ENCODE peak calls at places on chromosomes 6 and 20, in eight cellular contexts. K, H, O, Y, X, I, G and S are unnamed samples. For H3K4me1, the result is how much of the 10 kb centered on the place peaks cover.

GRCh38 chr6:84772428-84773132 is 8.2 kb upstream of the TBX18 start:
- DNase-seq in K (no peak), H (no peak), O (no peak), Y (no peak), X (no peak), I (peak), G (no peak), S (no peak)

GRCh38 chr20:6651561-6651960 is 115.9 kb upstream of the BMP2 start:
- DNase-seq in K (no peak), H (no peak), O (no peak), Y (no peak), X (no peak), I (no peak), G (no peak), S (no peak)

GRCh38 chr6:5315883-5316282 is 54.6 kb downstream of the FARS2 start:
- DNase-seq in K (no peak), H (peak), O (no peak), Y (no peak), X (no peak), I (no peak), G (no peak), S (no peak)

GRCh38 chr20:13263451-13263850 is 42.4 kb downstream of the ISM1 start:
- DNase-seq in K (no peak), H (no peak), O (no peak), Y (no peak), X (no peak), I (no peak), G (no peak), S (no peak)

GRCh38 chr6:44043036-44043478 is 84.2 kb downstream of the MRPL14 start:
- DNase-seq in K (no peak), H (peak), O (no peak), Y (no peak), X (peak), I (peak), G (no peak), S (no peak)

GRCh38 chr6:151388997-151389639 is 2.2 kb downstream of the ZBTB2 start:
- DNase-seq in K (no peak), H (no peak), O (no peak), Y (no peak), X (no peak), I (no peak), G (no peak), S (no peak)

GRCh38 chr6:154252676-154253075 is 103.9 kb downstream of the IPCEF1 start:
- DNase-seq in K (no peak), H (no peak), O (no peak), Y (no peak), X (no peak), I (no peak), G (no peak), S (no peak)

GRCh38 chr6:149474108-149474935 is 10.5 kb downstream of the ZC3H12D start:
- DNase-seq in K (no peak), H (no peak), O (no peak), Y (no peak), X (no peak), I (no peak), G (no peak), S (no peak)

GRCh38 chr20:41242352-41242751 is 75.2 kb downstream of the ZHX3 start:
- DNase-seq in K (no peak), H (no peak), O (no peak), Y (no peak), X (no peak), I (no peak), G (no peak), S (no peak)

GRCh38 chr6:100880149-100880900 is 804 bp downstream of the ASCC3 start:
- DNase-seq in K (no peak), H (peak), O (no peak), Y (no peak), X (no peak), I (peak), G (no peak), S (no peak)

GRCh38 chr6:27126815-27127537 is 120.5 kb upstream of the PRSS16 start:
- DNase-seq in K (peak), H (peak), O (peak), Y (peak), X (peak), I (peak), G (peak), S (peak)

GRCh38 chr20:36855241-36855657 is 20.7 kb upstream of the TLDC2 start:
- DNase-seq in K (no peak), H (no peak), O (no peak), Y (no peak), X (no peak), I (no peak), G (no peak), S (no peak)

GRCh38 chr20:1401431-1401907 is 8.6 kb upstream of the FKBP1A start:
- DNase-seq in K (no peak), H (no peak), O (no peak), Y (no peak), X (no peak), I (no peak), G (peak), S (no peak)

GRCh38 chr6:33949877-33950831 is 146.4 kb upstream of the MLN start:
- DNase-seq in K (no peak), H (no peak), O (no peak), Y (no peak), X (no peak), I (no peak), G (no peak), S (no peak)

GRCh38 chr6:105569706-105570105 is 166.8 kb upstream of the PREP start:
- DNase-seq in K (no peak), H (no peak), O (no peak), Y (no peak), X (no peak), I (peak), G (no peak), S (no peak)

GRCh38 chr20:25360631-25361286 is 29.9 kb downstream of the ABHD12 start:
- DNase-seq in K (no peak), H (peak), O (no peak), Y (no peak), X (no peak), I (peak), G (no peak), S (peak)
- TF ChIP-seq POLR2A in K (no peak), H (no peak), O (no peak), Y (no peak), X (no peak), I (no peak), G (no peak), S (no peak)

DNA sequence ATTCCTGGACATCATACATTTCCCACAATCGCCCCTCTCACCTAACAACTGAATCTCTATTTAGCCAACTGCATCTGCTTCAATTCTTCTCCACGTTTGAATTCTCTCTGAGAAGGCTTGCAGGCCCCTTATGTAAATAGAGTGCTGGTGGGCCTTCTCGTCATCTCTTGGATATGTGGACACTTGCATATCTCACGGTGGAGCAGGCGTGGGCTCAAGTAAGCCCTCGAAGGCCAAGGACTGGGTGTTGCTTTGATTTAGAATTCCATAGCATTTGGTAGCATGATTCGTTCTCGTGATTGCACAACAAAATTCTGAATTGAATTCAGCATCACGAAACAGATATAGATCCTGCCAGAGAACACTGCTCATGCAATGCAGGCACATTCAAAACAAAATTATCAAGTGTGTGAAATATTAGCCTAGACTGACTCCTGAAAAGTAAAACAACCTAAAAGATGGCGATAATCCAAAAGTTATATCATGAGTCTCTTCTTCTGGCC is 613.6 kb downstream of the TFAP2A start:
- DNase-seq in K (no peak), H (peak), O (no peak), Y (no peak), X (no peak), I (no peak), G (no peak), S (no peak)
- H3K4me1 ChIP-seq in K (under half), H (under half), O (under half), Y (under half), X (under half), I (under half), G (under half), S (under half)

DNA sequence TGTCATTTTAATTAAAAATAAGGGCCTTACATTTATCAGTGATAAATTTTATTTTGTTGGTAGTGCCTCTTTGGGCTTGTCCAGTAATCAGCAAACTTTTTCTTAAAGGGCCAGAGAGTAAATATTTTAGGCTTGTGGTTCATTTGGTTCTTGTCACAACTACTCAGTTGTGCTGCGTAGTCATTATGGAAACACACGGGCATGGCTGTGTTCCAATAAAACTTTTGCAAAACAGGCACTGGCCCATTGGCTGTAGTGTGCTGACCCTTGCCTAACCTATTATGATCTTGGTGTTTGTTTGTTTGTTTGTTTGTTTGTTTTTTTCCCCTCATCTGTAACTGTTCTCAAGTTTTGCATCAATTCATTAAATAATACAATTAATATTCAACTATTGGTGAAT is 19.4 kb downstream of the TBPL1 start:
- DNase-seq in K (no peak), H (no peak), O (no peak), Y (no peak), X (no peak), I (no peak), G (no peak), S (no peak)
- H3K27ac ChIP-seq in K (peak), H (no peak), O (no peak), Y (no peak), X (no peak), I (no peak), G (no peak), S (no peak)

GRCh38 chr6:30613251-30614043 is 3.6 kb downstream of the PPP1R10 start:
- DNase-seq in K (no peak), H (peak), O (no peak), Y (no peak), X (peak), I (no peak), G (no peak), S (no peak)
- TF ChIP-seq POLR2A in K (peak), H (peak), O (no peak), Y (no peak), X (no peak), I (no peak), G (no peak), S (no peak)

DNA sequence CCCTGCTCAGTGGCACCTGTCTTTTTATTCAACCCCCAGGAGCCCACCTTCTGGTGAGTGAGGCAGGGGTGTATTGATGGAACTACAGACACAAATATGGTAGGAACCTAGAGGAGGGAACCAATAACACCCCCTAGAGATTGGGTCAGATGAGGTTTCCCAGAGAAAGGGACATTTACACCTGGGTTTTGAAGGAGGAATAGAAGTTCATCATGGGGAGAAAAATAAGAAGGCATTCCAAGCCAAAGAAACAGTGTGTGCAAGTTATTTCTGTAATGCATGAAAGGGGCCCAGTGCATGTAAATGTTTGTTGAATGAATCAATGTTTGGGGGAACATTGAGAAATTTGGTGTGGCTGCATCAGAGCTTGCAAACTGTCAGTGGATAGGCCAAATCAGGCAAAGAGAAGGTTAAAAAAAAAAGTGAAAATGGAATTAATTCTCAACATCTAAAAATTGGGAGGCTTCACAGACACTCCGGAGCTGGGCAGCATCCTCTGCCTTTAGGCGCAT is 11.1 kb upstream of the KIAA1755 start:
- DNase-seq in K (no peak), H (no peak), O (no peak), Y (no peak), X (no peak), I (no peak), G (no peak), S (no peak)
- H3K4me1 ChIP-seq in K (under half), H (under half), O (under half), Y (under half), X (under half), I (under half), G (under half), S (under half)

DNA sequence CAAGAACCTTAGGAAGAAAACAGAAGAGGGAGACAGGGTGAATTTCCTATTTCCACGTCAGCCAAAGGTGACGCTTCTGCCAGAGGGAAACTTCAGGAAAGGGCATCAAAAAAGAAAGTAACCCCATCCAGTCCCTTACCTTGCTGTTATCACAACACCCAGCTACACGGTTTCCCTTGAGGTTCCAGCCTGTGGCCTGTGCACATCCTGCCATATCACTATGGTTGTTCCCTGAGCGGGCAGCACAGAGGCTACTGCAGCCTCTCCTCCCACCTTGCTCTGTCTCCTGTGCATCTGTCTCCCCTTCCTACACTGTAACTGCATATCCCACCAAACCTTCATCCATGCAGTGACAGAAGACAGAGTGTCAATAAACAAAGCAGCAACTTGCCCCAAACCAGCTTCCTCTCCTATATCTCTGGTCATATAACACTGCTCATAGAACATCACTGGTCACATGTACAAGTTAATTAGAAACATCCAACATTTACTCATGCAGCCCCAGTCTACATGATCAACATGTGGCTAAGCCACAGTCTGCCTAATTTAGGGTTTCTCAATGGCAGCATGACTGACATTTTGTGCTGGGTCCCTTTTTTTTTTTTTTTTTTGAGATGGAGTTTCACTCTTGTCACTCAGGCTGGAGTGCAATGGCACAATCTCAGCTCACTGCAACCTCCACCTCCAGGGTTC is 54.7 kb downstream of the GFOD1 start:
- DNase-seq in K (no peak), H (no peak), O (no peak), Y (no peak), X (no peak), I (no peak), G (no peak), S (no peak)
- H3K27ac ChIP-seq in K (no peak), H (no peak), O (peak), Y (peak), X (no peak), I (no peak), G (no peak), S (no peak)

GRCh38 chr6:141118991-141119390 is 1013.7 kb upstream of the GJE1 start:
- DNase-seq in K (no peak), H (no peak), O (no peak), Y (no peak), X (no peak), I (no peak), G (no peak), S (no peak)

GRCh38 chr6:141123497-141123896 is 1009.2 kb upstream of the GJE1 start:
- DNase-seq in K (no peak), H (no peak), O (no peak), Y (no peak), X (no peak), I (no peak), G (no peak), S (no peak)

GRCh38 chr6:141123084-141123483 is 1009.6 kb upstream of the GJE1 start:
- DNase-seq in K (no peak), H (peak), O (no peak), Y (no peak), X (no peak), I (no peak), G (no peak), S (no peak)

DNA sequence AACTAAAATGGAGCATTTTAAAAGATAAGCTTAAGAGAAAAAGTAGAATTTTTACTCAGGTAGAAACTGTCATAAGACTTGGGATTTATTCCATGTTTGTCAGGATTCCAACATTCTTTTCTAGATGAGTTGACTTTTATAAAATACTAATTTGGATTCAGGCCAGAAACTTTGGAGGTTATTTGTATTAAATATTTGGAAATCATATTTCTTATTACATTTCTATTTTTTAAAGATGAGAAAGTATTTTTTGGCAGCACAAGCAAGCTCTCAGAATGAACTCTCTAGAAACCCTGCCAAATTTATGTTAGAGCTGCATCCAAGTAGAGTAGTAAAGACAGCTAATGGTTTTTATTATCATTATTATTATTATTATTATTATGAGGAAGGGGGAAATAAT is 1014.9 kb upstream of the GJE1 start:
- DNase-seq in K (no peak), H (no peak), O (no peak), Y (no peak), X (no peak), I (no peak), G (no peak), S (no peak)
- TF ChIP-seq POLR2A in K (no peak), H (no peak), O (no peak), Y (no peak), X (no peak), I (no peak), G (no peak), S (no peak)